ENCODE peak calls at places on chromosomes 6 and 20, in seven cellular contexts. H is colonic mucosa, C is MM.1S, Q is type B pancreatic cell, G is fibroblast of villous mesenchyme, P is A673, L is HCT116. R is an unnamed sample.

GRCh38 chr20:35303735-35304431 is 11.7 kb upstream of the FAM83C start:
- DNase-seq in C (peak; percentile 84), G (peak; percentile 92), L (peak; percentile 82), H (peak; percentile 87), P (peak; percentile 86), Q (peak; percentile 85), R (peak; percentile 88)

GRCh38 chr6:3755637-3756515 is 4.4 kb upstream of the PXDC1 start:
- DNase-seq in H (no peak), P (no peak), C (no peak), G (no peak), Q (peak; percentile 48), L (no peak), R (no peak)

GRCh38 chr20:8875586-8875985 is 193.3 kb upstream of the PLCB4 start:
- DNase-seq in Q (no peak), C (no peak), L (no peak), H (no peak), G (no peak), P (no peak), R (no peak)

GRCh38 chr6:131393433-131393832 is 179.6 kb upstream of the ARG1 start:
- DNase-seq in H (no peak), Q (no peak), P (no peak), L (no peak), C (no peak), G (no peak), R (no peak)

GRCh38 chr6:33716890-33717632 is 5.6 kb upstream of the UQCC2 start:
- DNase-seq in P (no peak), L (peak; percentile 12), H (no peak), Q (no peak), C (no peak), G (no peak), R (no peak)

GRCh38 chr6:158769696-158770446 is 49.3 kb downstream of the EZR start:
- DNase-seq in G (no peak), H (no peak), P (no peak), C (no peak), Q (no peak), L (no peak), R (no peak)

GRCh38 chr6:21019614-21020013 is 485.4 kb downstream of the CDKAL1 start:
- DNase-seq in L (no peak), P (peak; percentile 7), C (no peak), G (peak; percentile 14), H (no peak), Q (no peak), R (no peak)

GRCh38 chr6:168598251-168599117 is 157.5 kb downstream of the SMOC2 start:
- DNase-seq in P (no peak), H (no peak), L (no peak), Q (no peak), C (no peak), G (no peak), R (no peak)

GRCh38 chr20:63891061-63892002 is 3.6 kb upstream of the DNAJC5 start:
- DNase-seq in Q (no peak), C (no peak), H (no peak), G (no peak), P (no peak), L (no peak), R (no peak)

GRCh38 chr20:44970243-44970757 is 4.0 kb downstream of the STK4 start:
- DNase-seq in Q (no peak), P (no peak), H (no peak), C (peak; percentile 46), L (no peak), G (no peak), R (no peak)

GRCh38 chr6:53920881-53921280 is 126.1 kb downstream of the LRRC1 start:
- DNase-seq in H (no peak), Q (no peak), G (no peak), C (no peak), L (no peak), P (no peak), R (no peak)

GRCh38 chr20:5974531-5974930 is 24.1 kb downstream of the MCM8 start:
- DNase-seq in Q (no peak), L (no peak), C (no peak), G (no peak), H (no peak), P (no peak), R (no peak)

GRCh38 chr20:45098096-45098773 is 2.7 kb downstream of the KCNS1 start:
- DNase-seq in H (peak; percentile 36), C (no peak), G (peak; percentile 37), Q (no peak), L (no peak), P (peak; percentile 13), R (peak; percentile 47)

GRCh38 chr20:64258071-64258823 is 2.7 kb downstream of the PCMTD2 start:
- DNase-seq in H (no peak), P (no peak), L (no peak), Q (no peak), C (no peak), G (peak; percentile 71), R (no peak)

GRCh38 chr6:2961491-2961890 is 9.9 kb downstream of the SERPINB6 start:
- DNase-seq in P (no peak), H (no peak), L (no peak), Q (no peak), G (no peak), C (no peak), R (no peak)

GRCh38 chr20:40607927-40608326 is 81.1 kb downstream of the MAFB start:
- DNase-seq in L (no peak), P (no peak), G (no peak), C (no peak), Q (no peak), H (no peak), R (no peak)

GRCh38 chr20:60206259-60206658 is 248.0 kb downstream of the CDH26 start:
- DNase-seq in P (peak; percentile 82), C (peak; percentile 14), G (peak; percentile 32), Q (no peak), H (no peak), L (peak; percentile 2), R (no peak)

GRCh38 chr6:72410769-72411168 is 211.1 kb upstream of the KCNQ5 start:
- DNase-seq in G (no peak), L (no peak), C (no peak), H (no peak), P (no peak), Q (no peak), R (no peak)

GRCh38 chr6:150684715-150685459 is 85.2 kb downstream of the PLEKHG1 start:
- DNase-seq in P (no peak), C (no peak), H (peak; percentile 61), G (no peak), L (no peak), Q (no peak), R (no peak)

GRCh38 chr20:45104786-45105185 is 3.9 kb upstream of the KCNS1 start:
- DNase-seq in G (peak; percentile 7), P (peak; percentile 62), C (no peak), H (no peak), Q (no peak), L (no peak), R (no peak)

GRCh38 chr6:30814137-30815084 is 69.9 kb upstream of the DDR1 start:
- DNase-seq in G (peak; percentile 79), H (no peak), C (no peak), Q (no peak), P (peak; percentile 47), L (peak; percentile 88), R (no peak)

GRCh38 chr6:7389162-7389450 is 436 bp downstream of the CAGE1 start:
- DNase-seq in C (no peak), L (no peak), G (peak; percentile 64), H (no peak), Q (no peak), P (peak; percentile 79), R (no peak)

GRCh38 chr6:28531479-28532128 is 5.9 kb downstream of the GPX5 start:
- DNase-seq in C (no peak), P (peak; percentile 21), Q (no peak), H (no peak), L (no peak), G (no peak), R (no peak)
- TF ChIP-seq CTCF in C (no peak), P (peak; percentile 39), Q (no peak), H (no peak), L (peak; percentile 31), G (no peak), R (no peak)

GRCh38 chr6:170578909-170579308 is 5.5 kb downstream of the PDCD2 start:
- DNase-seq in C (no peak), L (no peak), G (no peak), H (no peak), Q (no peak), P (no peak), R (no peak)

GRCh38 chr6:170572704-170573466 is 11.6 kb downstream of the PDCD2 start:
- DNase-seq in C (no peak), H (no peak), L (no peak), G (no peak), P (no peak), Q (no peak), R (no peak)

DNA sequence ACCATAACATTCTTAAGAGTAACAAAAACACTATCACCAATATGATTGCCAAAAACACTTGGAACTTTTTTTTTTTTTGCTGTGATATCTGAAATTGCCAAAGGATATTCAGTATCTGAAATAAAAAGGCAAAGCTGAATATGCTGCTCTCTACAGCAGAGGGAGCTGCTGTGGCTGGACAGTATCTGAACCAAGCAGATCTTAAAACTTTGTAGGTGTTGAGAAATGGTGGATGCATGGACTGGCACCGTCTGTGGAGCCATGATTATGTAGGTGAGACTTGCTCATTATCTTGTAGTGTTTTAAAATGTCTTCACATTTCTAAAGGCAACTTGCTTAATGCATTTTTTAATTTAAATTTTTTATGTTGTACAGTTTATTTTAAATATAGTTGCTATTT is 9.2 kb downstream of the PDCD2 start:
- DNase-seq in L (no peak), H (no peak), P (no peak), Q (no peak), C (no peak), G (no peak), R (no peak)
- TF ChIP-seq CTCF in L (peak; percentile 55), H (no peak), P (peak; percentile 34), Q (peak; percentile 55), C (no peak), G (peak; percentile 36), R (peak; percentile 5)

DNA sequence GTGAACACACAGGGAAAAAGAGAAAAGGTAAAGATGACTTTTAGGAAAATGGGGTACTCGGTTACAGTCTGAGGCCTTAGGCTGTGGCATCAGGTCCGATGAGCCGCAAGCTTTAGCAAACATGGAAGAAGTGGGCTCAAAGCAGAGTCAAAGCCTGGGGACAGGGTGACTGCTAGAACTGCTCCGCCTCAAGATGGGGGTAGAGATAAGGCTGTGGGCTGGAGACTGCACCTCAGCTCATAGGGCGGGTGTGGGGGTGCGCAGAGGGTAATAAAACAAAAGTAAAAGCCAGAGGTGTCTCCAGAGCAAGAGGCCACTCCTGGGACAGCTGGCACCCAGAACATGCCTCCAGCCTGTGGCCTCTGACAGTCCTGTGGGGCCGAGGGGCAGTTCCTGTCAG is 21.3 kb upstream of the SYNDIG1 start:
- DNase-seq in L (no peak), H (no peak), C (no peak), G (no peak), P (no peak), Q (no peak), R (no peak)
- TF ChIP-seq CTCF in L (no peak), H (no peak), C (no peak), G (no peak), P (no peak), Q (no peak), R (no peak)

DNA sequence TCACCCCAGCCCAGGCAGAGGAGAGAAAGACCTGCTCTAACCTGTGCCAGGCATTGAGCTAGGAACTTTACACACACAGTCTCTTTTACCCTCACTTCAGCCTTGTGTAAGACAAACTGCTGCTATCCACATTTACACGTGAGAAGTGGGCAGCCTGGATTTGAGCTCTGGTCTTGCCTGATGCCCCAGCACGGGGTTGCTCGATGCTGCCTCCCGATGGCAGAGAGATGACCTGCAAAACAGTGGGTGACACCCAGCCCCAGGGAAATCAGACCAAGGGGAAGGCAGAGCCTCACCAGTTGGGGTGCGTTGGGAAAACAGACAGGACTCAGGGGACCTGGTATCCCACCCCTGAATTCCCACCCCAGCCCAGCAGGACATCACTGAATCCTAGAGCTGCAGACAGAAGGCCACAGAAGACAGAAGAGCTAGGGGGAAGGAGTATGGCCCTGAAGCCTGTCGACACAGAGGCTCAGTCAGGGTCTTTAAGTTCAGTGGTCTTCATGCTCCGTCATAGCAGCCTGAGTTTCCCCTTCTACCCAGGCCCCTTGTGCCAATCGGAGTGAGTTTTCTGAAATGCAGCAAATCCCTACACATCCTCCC is 990 bp downstream of the BPI start:
- DNase-seq in G (peak; percentile 34), L (peak; percentile 4), C (peak; percentile 26), P (peak; percentile 27), H (peak; percentile 33), Q (no peak), R (peak; percentile 53)
- TF ChIP-seq CTCF in G (peak; percentile 63), L (peak; percentile 75), C (peak; percentile 59), P (peak; percentile 45), H (no peak), Q (peak; percentile 59), R (peak; percentile 61)